ENCODE peak calls at places on chromosomes 2 and 18, in nine cellular contexts. G, F, B, I, Z, P, Y, C and X are unnamed samples.

GRCh38 chr2:180759631-180760030 is 220.8 kb upstream of the UBE2E3 start:
- DNase-seq in P (no peak), Y (no peak), I (no peak), F (no peak), G (no peak), B (no peak), C (no peak), Z (no peak), X (no peak)

GRCh38 chr2:218540015-218540414 is 28.1 kb downstream of the USP37 start:
- DNase-seq in C (no peak), P (no peak), B (no peak), Y (no peak), I (no peak), Z (no peak), G (no peak), F (no peak), X (no peak)

GRCh38 chr2:52404046-52404445 is 1363.6 kb upstream of the CHAC2 start:
- DNase-seq in B (no peak), P (no peak), Z (no peak), C (no peak), Y (no peak), I (no peak), G (no peak), F (no peak), X (no peak)

GRCh38 chr2:86480105-86480504 is 38.9 kb downstream of the KDM3A start:
- DNase-seq in B (peak; percentile 56), P (no peak), F (no peak), I (no peak), Z (peak; percentile 32), G (no peak), Y (peak; percentile 16), C (peak; percentile 68), X (peak; percentile 57)

GRCh38 chr2:7269993-7270392 is 352.8 kb downstream of the RNF144A start:
- DNase-seq in Y (no peak), P (no peak), Z (no peak), F (no peak), I (no peak), C (no peak), B (no peak), G (no peak), X (no peak)

GRCh38 chr18:74412106-74412880 is 44.8 kb downstream of the DIPK1C start:
- DNase-seq in C (no peak), Y (no peak), P (no peak), Z (no peak), I (no peak), F (no peak), B (no peak), G (no peak), X (no peak)

GRCh38 chr2:1140389-1141003 is 189.8 kb downstream of the SNTG2 start:
- DNase-seq in Z (no peak), Y (peak; percentile 70), B (no peak), G (no peak), C (no peak), F (peak; percentile 22), I (peak; percentile 72), P (no peak), X (no peak)

GRCh38 chr18:77478619-77479018 is 229.0 kb downstream of the GALR1 start:
- DNase-seq in I (peak; percentile 5), C (peak; percentile 85), G (peak; percentile 23), Y (peak; percentile 57), P (no peak), F (no peak), B (no peak), Z (no peak), X (no peak)

GRCh38 chr2:29509397-29509796 is 394.2 kb downstream of the CLIP4 start:
- DNase-seq in F (no peak), C (no peak), P (no peak), I (no peak), Y (no peak), B (no peak), G (no peak), Z (no peak), X (no peak)

GRCh38 chr2:203720922-203721672 is 14.7 kb downstream of the CD28 start:
- DNase-seq in Z (no peak), F (no peak), B (no peak), Y (no peak), P (no peak), C (no peak), I (no peak), G (no peak), X (no peak)

GRCh38 chr2:197121255-197121654 is 189.3 kb downstream of the ANKRD44 start:
- DNase-seq in B (no peak), I (no peak), G (no peak), F (no peak), Z (no peak), C (no peak), Y (no peak), P (no peak), X (no peak)

GRCh38 chr2:27832396-27832795 is 57.8 kb downstream of the RBKS start:
- DNase-seq in F (no peak), Z (no peak), I (no peak), P (no peak), C (no peak), Y (no peak), B (no peak), G (no peak), X (no peak)

GRCh38 chr2:2321250-2321545 is 9.9 kb downstream of the MYT1L start:
- DNase-seq in G (no peak), P (no peak), Z (no peak), F (no peak), B (no peak), I (no peak), Y (no peak), C (no peak), X (no peak)

GRCh38 chr2:98269274-98269673 is 77.0 kb upstream of the CNGA3 start:
- DNase-seq in P (no peak), G (no peak), Y (peak; percentile 19), B (no peak), C (no peak), I (peak; percentile 29), F (peak; percentile 51), Z (no peak), X (no peak)

GRCh38 chr18:12694032-12694431 is 8.5 kb downstream of the CEP76 start:
- DNase-seq in I (no peak), Y (no peak), B (no peak), F (no peak), G (no peak), C (no peak), P (no peak), Z (no peak), X (no peak)

GRCh38 chr2:142234701-142235100 is 103.9 kb upstream of the LRP1B start:
- DNase-seq in P (no peak), G (no peak), F (no peak), I (no peak), C (no peak), Z (no peak), B (no peak), Y (no peak), X (no peak)

DNA sequence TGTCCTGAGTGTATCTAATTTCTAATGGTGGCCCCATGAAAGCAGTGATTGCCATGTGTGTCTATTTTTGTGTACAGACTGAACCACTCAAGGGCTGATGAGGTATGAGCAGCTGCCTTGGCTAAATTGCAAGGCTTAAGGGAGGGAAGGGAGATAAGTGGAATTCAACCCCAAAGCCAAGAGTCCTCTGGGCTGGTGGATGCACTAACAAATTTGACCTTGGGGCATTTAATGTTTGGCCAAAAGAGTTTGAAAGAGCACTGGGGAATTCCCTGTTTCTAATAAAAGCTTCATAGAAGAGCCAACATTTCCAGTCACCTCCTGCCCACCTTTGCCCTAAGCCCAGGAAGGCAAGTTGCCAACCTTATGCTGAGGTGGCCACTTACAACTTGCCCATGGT is 172.1 kb downstream of the SETBP1 start:
- DNase-seq in G (no peak), P (no peak), C (no peak), F (no peak), I (no peak), B (no peak), Y (peak; percentile 16), Z (no peak), X (no peak)
- TF ChIP-seq POLR2A in G (no peak), P (no peak), C (no peak), F (no peak), I (no peak), B (no peak), Y (no peak), Z (no peak), X (no peak)

DNA sequence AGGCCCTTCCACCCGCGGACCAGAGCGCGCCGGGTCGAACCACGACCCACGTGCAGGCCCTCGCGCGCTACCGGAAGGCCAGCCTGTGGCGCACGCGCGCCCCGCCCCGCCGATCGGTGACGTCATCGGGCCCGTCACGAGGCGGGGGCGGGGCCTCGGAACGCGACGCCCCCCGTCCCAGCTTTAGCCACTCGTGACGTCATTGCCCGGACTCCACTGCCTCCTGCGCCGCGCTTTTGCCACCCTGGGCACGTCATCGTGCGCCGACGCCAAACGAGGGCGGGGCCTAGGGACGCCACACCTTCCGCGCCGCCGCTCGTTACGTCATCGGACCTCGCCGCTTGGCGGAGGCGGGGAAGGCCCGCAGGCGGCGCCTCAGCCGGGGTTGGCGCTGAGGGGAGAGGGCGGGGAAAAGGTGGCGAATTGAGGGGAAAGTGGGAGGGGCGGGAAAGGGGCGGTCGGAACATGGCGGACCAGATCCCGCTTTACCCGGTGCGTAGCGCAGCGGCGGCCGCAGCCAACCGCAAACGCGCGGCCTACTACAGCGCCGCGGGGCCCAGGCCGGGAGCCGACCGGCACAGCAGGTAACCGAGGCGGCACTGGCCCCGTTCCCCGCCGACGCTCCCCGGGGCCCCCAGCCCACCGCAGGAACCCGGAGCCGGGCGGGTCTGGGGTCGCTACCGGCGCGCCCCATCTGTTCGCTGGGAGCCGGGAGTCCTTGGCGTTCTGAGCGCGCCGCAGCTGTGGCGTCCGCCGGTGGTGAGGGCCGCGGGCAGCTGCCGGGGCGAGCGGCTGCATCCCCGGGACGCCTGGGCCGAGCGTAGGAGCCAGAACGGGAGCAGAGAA is at the start of gene ATP9B:
- DNase-seq in C (peak; percentile 99), P (peak; percentile 81), B (peak; percentile 97), I (peak; percentile 91), F (peak; percentile 95), G (peak; percentile 96), Z (peak; percentile 100), Y (peak; percentile 95), X (peak; percentile 98)
- TF ChIP-seq POLR2A in C (no peak), P (peak; percentile 53), B (no peak), I (peak; percentile 75), F (peak; percentile 69), G (peak; percentile 81), Z (peak; percentile 90), Y (peak; percentile 56), X (no peak)

GRCh38 chr2:110115291-110116032 is at the start of gene MALL:
- DNase-seq in P (no peak), F (peak; percentile 82), C (no peak), Z (no peak), B (peak; percentile 64), Y (peak; percentile 56), G (no peak), I (no peak), X (peak; percentile 58)
- TF ChIP-seq POLR2A in P (peak; percentile 67), F (peak; percentile 79), C (peak; percentile 44), Z (no peak), B (peak; percentile 23), Y (no peak), G (no peak), I (no peak), X (no peak)

DNA sequence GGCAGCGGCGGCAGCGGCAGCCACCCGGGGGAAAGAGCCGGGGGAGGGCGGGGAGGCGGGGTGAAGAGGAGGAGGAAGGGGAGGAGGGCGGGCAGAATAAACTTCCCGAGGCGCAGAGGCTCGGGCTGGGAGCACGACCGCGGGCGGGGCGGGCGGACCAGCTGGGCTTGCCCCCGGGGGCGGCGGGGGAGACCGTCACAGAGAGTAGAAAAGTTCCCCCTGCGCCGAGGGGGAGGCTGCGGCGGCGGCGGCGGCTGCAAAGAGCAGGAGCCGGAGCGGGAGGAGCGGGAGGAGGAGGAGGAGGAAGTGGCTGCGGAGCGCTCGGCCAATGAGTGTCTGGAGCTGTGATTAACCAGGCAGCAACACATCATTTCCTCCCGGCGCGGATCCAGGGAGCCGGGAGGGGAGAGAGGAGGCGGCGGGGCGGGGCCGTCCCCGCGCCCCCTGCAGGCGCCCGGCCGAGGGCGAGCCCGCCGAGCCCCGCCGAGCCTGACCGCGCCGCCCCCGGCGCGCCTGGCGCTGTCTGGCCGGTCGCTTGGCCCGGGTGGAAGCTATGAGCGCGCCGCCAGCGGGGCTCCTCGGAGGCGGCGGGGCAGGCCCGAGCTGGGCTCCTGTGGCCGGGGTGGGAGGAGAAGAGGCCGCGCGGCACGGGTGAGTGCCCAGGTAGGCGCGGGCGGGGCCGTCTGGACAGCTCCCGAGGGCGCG is at the start of gene ACVR1:
- DNase-seq in Y (peak; percentile 98), C (peak; percentile 98), F (peak; percentile 95), B (peak; percentile 95), P (peak; percentile 62), I (peak; percentile 93), Z (peak; percentile 95), G (peak; percentile 93), X (peak; percentile 96)
- TF ChIP-seq POLR2A in Y (peak; percentile 68), C (peak; percentile 35), F (no peak), B (peak; percentile 71), P (peak; percentile 31), I (peak; percentile 80), Z (peak; percentile 55), G (peak; percentile 56), X (peak; percentile 15)